ENCODE peak calls at places on chromosomes 11 and 22, in eight cellular contexts. Z, W, B, F, N, R, S and K are unnamed samples.

GRCh38 chr11:1749020-1749758 is 1.2 kb downstream of the IFITM10 start:
- DNase-seq in Z (no peak), N (no peak), F (no peak), W (peak), B (no peak), R (no peak), S (peak), K (no peak)

GRCh38 chr11:111107501-111107900 is 138.0 kb upstream of the POU2AF2 start:
- DNase-seq in B (no peak), F (no peak), R (no peak), N (no peak), W (no peak), Z (no peak), S (no peak), K (no peak)

GRCh38 chr11:8023831-8024555 is 36.9 kb downstream of the EIF3F start:
- DNase-seq in B (no peak), W (no peak), S (no peak), F (no peak), N (no peak), R (no peak), Z (no peak), K (no peak)

GRCh38 chr11:118907749-118908106 is 18.0 kb downstream of the BCL9L start:
- DNase-seq in Z (no peak), R (no peak), B (no peak), W (peak), F (no peak), S (peak), N (no peak), K (no peak)

GRCh38 chr11:111718436-111719325 is 47.5 kb downstream of the PPP2R1B start:
- DNase-seq in F (no peak), W (peak), B (no peak), N (peak), R (peak), S (no peak), Z (no peak), K (no peak)

GRCh38 chr11:41281131-41281742 is 178.2 kb downstream of the LRRC4C start:
- DNase-seq in Z (no peak), N (peak), S (no peak), R (no peak), B (no peak), F (no peak), W (no peak), K (no peak)

GRCh38 chr11:116580828-116581227 is 192.0 kb downstream of the BUD13 start:
- DNase-seq in N (no peak), Z (no peak), S (no peak), B (no peak), F (no peak), W (peak), R (no peak), K (no peak)

GRCh38 chr22:29375436-29376076 is 12.8 kb downstream of the AP1B1 start:
- DNase-seq in S (no peak), R (no peak), W (no peak), N (no peak), F (no peak), Z (no peak), B (no peak), K (no peak)

GRCh38 chr11:44339530-44339883 is 29.6 kb upstream of the ALX4 start:
- DNase-seq in S (no peak), N (no peak), R (no peak), F (no peak), W (no peak), B (no peak), Z (no peak), K (no peak)

GRCh38 chr11:128095459-128096096 is 491.8 kb downstream of the ETS1 start:
- DNase-seq in W (no peak), Z (no peak), N (peak), S (no peak), R (peak), F (no peak), B (no peak), K (no peak)

GRCh38 chr11:99148352-99148751 is 127.6 kb downstream of the CNTN5 start:
- DNase-seq in S (no peak), B (no peak), N (peak), F (no peak), R (no peak), Z (no peak), W (no peak), K (no peak)

GRCh38 chr11:69645801-69646492 is 5.0 kb downstream of the CCND1 start:
- DNase-seq in N (no peak), Z (no peak), W (peak), R (no peak), S (no peak), F (no peak), B (no peak), K (no peak)

GRCh38 chr22:31287818-31288495 is 4.3 kb downstream of the PIK3IP1 start:
- DNase-seq in F (no peak), B (no peak), Z (no peak), S (no peak), N (no peak), W (no peak), R (no peak), K (no peak)

GRCh38 chr11:16976360-16976759 is 37.9 kb downstream of the PLEKHA7 start:
- DNase-seq in N (no peak), F (no peak), R (no peak), S (no peak), W (no peak), Z (no peak), B (no peak), K (no peak)

GRCh38 chr22:31969789-31970489 is 25.6 kb downstream of the YWHAH start:
- DNase-seq in S (peak), B (peak), Z (peak), F (peak), W (peak), R (peak), N (peak), K (peak)

GRCh38 chr22:32836286-32836859 is 34.9 kb downstream of the TIMP3 start:
- DNase-seq in F (no peak), S (peak), Z (no peak), N (no peak), W (peak), B (no peak), R (no peak), K (no peak)

GRCh38 chr11:12817681-12818332 is 143.6 kb downstream of the TEAD1 start:
- DNase-seq in B (no peak), W (no peak), Z (no peak), S (no peak), R (no peak), F (no peak), N (no peak), K (no peak)

GRCh38 chr11:36702330-36703054 is 104.5 kb upstream of the RAG2 start:
- DNase-seq in R (peak), W (peak), S (peak), N (peak), F (no peak), Z (no peak), B (peak), K (peak)

GRCh38 chr11:2426221-2426620 is 18.1 kb downstream of the TRPM5 start:
- DNase-seq in R (no peak), B (no peak), Z (no peak), F (no peak), S (no peak), W (no peak), N (no peak), K (no peak)

GRCh38 chr22:20531404-20532181 is 24.2 kb downstream of the MED15 start:
- DNase-seq in Z (no peak), R (peak), W (peak), B (no peak), F (peak), N (peak), S (peak), K (no peak)

GRCh38 chr11:132187814-132188213 is 817.4 kb downstream of the NTM start:
- DNase-seq in S (no peak), B (no peak), F (no peak), W (no peak), Z (no peak), R (peak), N (peak), K (no peak)

DNA sequence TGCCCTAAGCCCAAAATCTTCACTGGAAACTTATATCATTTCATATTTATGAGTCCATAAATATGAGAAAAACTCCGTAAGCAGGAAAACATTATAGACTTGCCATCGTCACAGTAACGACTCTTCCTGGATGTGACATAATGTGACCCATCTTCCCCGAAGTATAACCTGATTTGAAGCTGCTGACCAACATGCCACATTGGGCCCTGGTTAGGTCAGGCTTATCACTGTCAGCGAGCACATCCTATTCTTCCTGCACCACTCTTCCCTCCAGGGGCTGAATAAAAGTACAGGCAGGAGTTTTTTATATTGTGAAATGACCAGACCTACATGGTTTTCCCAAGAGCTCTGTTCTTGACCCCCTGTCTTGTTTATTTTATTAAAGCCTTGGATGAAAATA is 12.1 kb upstream of the BLID start:
- DNase-seq in N (no peak), Z (no peak), W (no peak), F (no peak), R (no peak), B (no peak), S (peak), K (no peak)
- TF ChIP-seq CTCF in N (no peak), Z (no peak), W (no peak), F (no peak), R (no peak), B (no peak), S (no peak), K (no peak)

DNA sequence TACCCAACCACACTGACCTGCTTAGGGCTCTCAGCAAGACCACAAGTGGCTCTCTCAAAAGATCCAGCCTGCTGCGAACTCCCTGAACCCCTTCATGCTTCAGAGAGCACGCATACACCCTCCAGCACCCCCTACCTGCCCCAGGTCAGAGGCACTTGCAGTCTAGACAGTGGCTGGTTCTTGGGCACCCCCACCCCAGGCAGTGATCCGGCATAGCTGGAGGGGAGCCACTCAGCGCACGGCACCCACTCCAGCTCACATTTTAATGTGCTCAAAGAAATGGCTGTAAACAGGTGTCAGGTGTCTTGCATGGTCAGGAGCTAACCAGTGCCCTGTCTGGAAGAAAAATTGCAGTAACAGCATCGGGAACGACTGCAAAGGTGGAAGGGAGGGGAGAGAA is 140.8 kb downstream of the PKNOX2 start:
- DNase-seq in R (no peak), Z (no peak), B (no peak), F (no peak), W (no peak), N (no peak), S (no peak), K (no peak)
- TF ChIP-seq CTCF in R (no peak), Z (no peak), B (no peak), F (no peak), W (no peak), N (no peak), S (no peak), K (no peak)

GRCh38 chr11:115132829-115133228 is 371.4 kb downstream of the CADM1 start:
- DNase-seq in F (peak), B (no peak), N (no peak), W (no peak), R (no peak), Z (no peak), S (no peak), K (no peak)
- TF ChIP-seq CTCF in F (no peak), B (peak), N (peak), W (peak), R (no peak), Z (no peak), S (peak), K (peak)

DNA sequence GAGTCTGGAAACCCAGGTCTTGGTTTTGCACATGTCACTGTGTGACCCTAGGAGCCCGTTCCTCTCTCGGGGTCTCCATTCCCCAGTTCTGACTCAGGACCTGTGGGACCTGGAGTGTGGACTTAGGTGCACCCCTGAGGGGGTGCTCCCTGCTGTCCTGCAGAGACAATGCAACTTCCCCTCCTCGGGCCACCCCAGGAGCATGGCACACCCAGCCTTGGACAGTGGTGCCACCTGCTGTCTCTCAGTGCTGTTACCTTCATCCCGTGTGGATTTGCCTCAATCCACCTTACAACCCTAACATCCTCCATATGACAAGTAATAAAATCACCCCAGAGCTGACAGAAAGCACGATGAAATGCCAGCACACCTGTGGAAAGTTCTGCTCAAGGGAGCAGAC is 27.5 kb upstream of the CRYBB3 start:
- DNase-seq in F (no peak), Z (no peak), B (no peak), N (no peak), R (no peak), W (no peak), S (peak), K (no peak)
- TF ChIP-seq CTCF in F (peak), Z (no peak), B (peak), N (peak), R (peak), W (peak), S (peak), K (no peak)

DNA sequence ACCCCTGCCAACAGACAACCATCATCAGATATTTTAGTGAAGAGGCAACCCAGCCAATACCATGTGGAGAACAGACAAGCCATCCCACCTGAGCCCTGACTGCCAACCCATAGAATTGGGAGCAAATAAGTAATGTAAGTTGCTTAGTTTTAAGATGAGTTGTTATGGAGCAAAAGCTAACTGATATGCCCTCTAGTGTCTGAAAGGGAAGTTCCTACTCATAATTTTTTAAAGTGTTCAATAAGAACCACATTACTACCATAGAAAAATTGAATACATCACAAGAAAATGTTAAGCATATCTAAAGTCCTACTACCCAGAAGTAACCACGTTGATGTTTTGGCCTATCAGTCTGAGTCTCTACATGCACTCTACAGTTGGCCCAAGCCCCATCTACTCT is 50.8 kb upstream of the SLC36A4 start:
- DNase-seq in W (no peak), B (no peak), Z (no peak), N (no peak), S (no peak), F (no peak), R (peak), K (no peak)
- TF ChIP-seq CTCF in W (peak), B (peak), Z (no peak), N (peak), S (peak), F (no peak), R (peak), K (peak)